ENCODE peak calls at places on chromosomes 16 and 17, in four cellular contexts. One of them, this sample, is unnamed.

GRCh38 chr16:70416748-70417616 is 21.9 kb downstream of the ST3GAL2 start:
- DNase-seq in K562: no peak
- DNase-seq in GM12878: no peak
- DNase-seq in HepG2: peak
- DNase-seq in this sample: no peak

GRCh38 chr16:9195301-9195700 is 103.9 kb downstream of the HAPSTR1 start:
- DNase-seq in K562: no peak
- DNase-seq in HepG2: no peak
- DNase-seq in GM12878: no peak
- DNase-seq in this sample: no peak

GRCh38 chr17:353213-353837 is 718 bp upstream of the RPH3AL start:
- DNase-seq in K562: no peak
- DNase-seq in GM12878: no peak
- DNase-seq in HepG2: no peak
- DNase-seq in this sample: no peak

GRCh38 chr16:69703638-69704037 is 22.7 kb downstream of the NQO1 start:
- DNase-seq in HepG2: no peak
- DNase-seq in GM12878: no peak
- DNase-seq in K562: no peak
- DNase-seq in this sample: no peak

GRCh38 chr17:7083592-7083991 is 3.5 kb upstream of the CLEC10A start:
- DNase-seq in K562: no peak
- DNase-seq in HepG2: no peak
- DNase-seq in GM12878: no peak
- DNase-seq in this sample: no peak

GRCh38 chr17:4090898-4091297 is 51.9 kb downstream of the ZZEF1 start:
- DNase-seq in HepG2: no peak
- DNase-seq in K562: no peak
- DNase-seq in GM12878: no peak
- DNase-seq in this sample: no peak

GRCh38 chr17:10261098-10261497 is 62.7 kb upstream of the GAS7 start:
- DNase-seq in GM12878: no peak
- DNase-seq in HepG2: no peak
- DNase-seq in K562: no peak
- DNase-seq in this sample: no peak

GRCh38 chr17:76868176-76868668 is at the start of gene MGAT5B:
- DNase-seq in GM12878: no peak
- DNase-seq in K562: peak
- DNase-seq in HepG2: peak
- DNase-seq in this sample: peak

GRCh38 chr17:8151641-8152111 is 528 bp downstream of the PER1 start:
- DNase-seq in HepG2: no peak
- DNase-seq in K562: no peak
- DNase-seq in GM12878: no peak
- DNase-seq in this sample: no peak

DNA sequence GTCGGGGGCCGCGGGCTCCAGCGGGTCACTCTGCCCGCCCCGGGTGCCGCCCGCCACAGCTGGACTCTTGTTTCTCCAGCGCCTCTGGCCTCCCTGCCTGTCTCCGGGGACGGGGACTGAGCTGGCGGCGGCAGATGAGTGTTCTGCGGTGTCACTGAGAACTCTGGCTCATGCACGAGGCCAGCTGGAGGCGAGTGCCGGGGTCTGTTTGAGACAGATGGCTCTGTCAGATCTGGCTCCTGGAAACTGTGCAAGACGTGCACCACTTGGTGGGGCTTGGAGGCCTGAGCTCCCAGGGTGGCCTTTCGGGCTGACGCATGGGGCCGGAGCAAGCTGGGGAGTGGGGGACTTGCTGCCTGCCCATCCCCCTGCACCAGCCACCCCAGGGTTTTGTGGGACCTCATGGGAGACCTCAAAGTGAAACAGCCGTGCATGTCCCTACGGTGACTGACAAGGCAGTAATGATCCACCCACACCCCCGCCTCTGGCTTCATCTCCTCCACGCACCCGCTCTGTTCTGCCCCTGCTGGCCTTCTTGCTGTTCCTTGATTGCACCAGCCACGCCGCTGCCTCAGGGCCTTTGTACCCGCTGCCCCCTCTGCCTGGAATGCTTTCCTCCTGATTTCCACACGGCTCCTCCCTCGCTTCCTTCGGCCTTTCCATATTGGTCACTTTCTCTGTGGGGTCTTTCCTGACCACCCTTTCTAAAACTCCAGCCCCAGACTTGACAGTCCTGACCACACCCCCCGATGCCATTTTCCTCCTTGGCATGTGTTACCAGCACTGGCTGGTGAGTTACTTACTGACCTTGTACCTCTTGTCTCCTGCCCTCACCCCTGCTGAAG is 174.9 kb upstream of the CIBAR2 start:
- DNase-seq in GM12878: no peak
- DNase-seq in HepG2: no peak
- DNase-seq in K562: peak
- DNase-seq in this sample: no peak
- TF ChIP-seq ATF2 in GM12878: no peak
- TF ChIP-seq ATF2 in HepG2: no peak
- TF ChIP-seq ATF2 in K562: no peak
- TF ChIP-seq ATF2 in this sample: no peak

GRCh38 chr17:48545539-48545938 is 630 bp upstream of the HOXB2 start:
- DNase-seq in HepG2: no peak
- DNase-seq in GM12878: no peak
- DNase-seq in K562: no peak
- DNase-seq in this sample: no peak

GRCh38 chr17:48543854-48544355 is 1.0 kb downstream of the HOXB2 start:
- DNase-seq in HepG2: no peak
- DNase-seq in GM12878: no peak
- DNase-seq in K562: no peak
- DNase-seq in this sample: no peak

GRCh38 chr17:48546187-48546923 is 1.4 kb upstream of the HOXB2 start:
- DNase-seq in GM12878: no peak
- DNase-seq in K562: no peak
- DNase-seq in HepG2: no peak
- DNase-seq in this sample: no peak

GRCh38 chr17:48544356-48545021 is 420 bp downstream of the HOXB2 start:
- DNase-seq in K562: peak
- DNase-seq in HepG2: no peak
- DNase-seq in GM12878: no peak
- DNase-seq in this sample: no peak

DNA sequence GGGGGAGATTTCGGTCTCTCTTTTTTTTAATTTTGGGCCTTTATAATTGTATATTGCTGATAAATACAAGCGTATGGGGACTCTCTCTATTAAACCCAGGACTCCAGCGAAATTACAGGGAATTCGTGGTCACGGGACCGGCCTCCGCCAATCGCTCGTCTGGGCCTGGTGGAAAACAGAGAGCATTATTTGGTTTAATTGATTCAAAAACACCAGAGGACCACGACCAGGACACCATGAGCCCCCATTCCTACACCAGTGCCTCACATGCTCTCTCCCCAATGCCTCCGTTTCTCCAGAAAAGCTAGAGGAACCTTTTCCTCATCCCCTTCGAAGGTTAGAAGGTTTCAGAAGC is at the start of gene HOXB2:
- DNase-seq in K562: peak
- DNase-seq in GM12878: no peak
- DNase-seq in HepG2: no peak
- DNase-seq in this sample: no peak
- TF ChIP-seq RFX5 in K562: no peak
- TF ChIP-seq RFX5 in GM12878: no peak
- TF ChIP-seq RFX5 in HepG2: no peak
- TF ChIP-seq RFX5 in this sample: no peak

DNA sequence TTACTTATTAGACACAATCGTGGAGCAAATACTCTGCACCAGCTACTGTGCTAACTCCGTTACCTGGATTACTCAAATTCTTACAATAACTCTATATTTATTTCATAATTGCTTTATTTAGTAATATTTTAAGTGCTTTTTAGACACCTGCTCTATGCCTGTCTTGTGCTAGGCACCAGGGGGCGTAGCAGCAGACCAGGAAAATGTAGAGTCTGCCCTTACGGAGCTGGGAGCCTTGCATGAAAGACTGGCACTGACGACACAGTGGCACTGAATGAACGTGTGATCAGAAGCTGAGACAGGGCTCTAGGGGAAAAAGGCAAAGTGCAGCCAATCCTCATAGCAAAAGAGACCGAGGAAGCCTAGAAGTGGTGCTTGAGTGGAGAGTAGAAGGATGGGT is 486.5 kb downstream of the CDH13 start:
- DNase-seq in K562: peak
- DNase-seq in GM12878: no peak
- DNase-seq in HepG2: peak
- DNase-seq in this sample: peak
- TF ChIP-seq RAD21 in K562: peak
- TF ChIP-seq RAD21 in GM12878: no peak
- TF ChIP-seq RAD21 in HepG2: peak
- TF ChIP-seq RAD21 in this sample: peak

GRCh38 chr17:15941781-15942180 is 3.1 kb upstream of the ADORA2B start:
- DNase-seq in HepG2: no peak
- DNase-seq in K562: no peak
- DNase-seq in GM12878: no peak
- DNase-seq in this sample: no peak

GRCh38 chr17:15943971-15944719 is 785 bp upstream of the ADORA2B start:
- DNase-seq in GM12878: no peak
- DNase-seq in HepG2: no peak
- DNase-seq in K562: no peak
- DNase-seq in this sample: peak

GRCh38 chr17:15945493-15946209 is 721 bp downstream of the ADORA2B start:
- DNase-seq in HepG2: no peak
- DNase-seq in GM12878: no peak
- DNase-seq in K562: peak
- DNase-seq in this sample: no peak

GRCh38 chr17:15944720-15945492 is at the start of gene ADORA2B:
- DNase-seq in HepG2: peak
- DNase-seq in GM12878: no peak
- DNase-seq in K562: peak
- DNase-seq in this sample: peak

GRCh38 chr17:15942207-15942833 is 2.6 kb upstream of the ADORA2B start:
- DNase-seq in K562: no peak
- DNase-seq in HepG2: no peak
- DNase-seq in GM12878: no peak
- DNase-seq in this sample: no peak
- TF ChIP-seq ATF2 in K562: no peak
- TF ChIP-seq ATF2 in HepG2: no peak
- TF ChIP-seq ATF2 in GM12878: no peak
- TF ChIP-seq ATF2 in this sample: no peak

GRCh38 chr16:27791404-27791719 is 241.4 kb downstream of the KATNIP start:
- DNase-seq in HepG2: no peak
- DNase-seq in K562: no peak
- DNase-seq in GM12878: no peak
- DNase-seq in this sample: no peak
- TF ChIP-seq RFX5 in HepG2: no peak
- TF ChIP-seq RFX5 in K562: no peak
- TF ChIP-seq RFX5 in GM12878: no peak
- TF ChIP-seq RFX5 in this sample: no peak

GRCh38 chr16:1989209-1989825 is 453 bp upstream of the SYNGR3 start:
- DNase-seq in GM12878: no peak
- DNase-seq in HepG2: no peak
- DNase-seq in K562: no peak
- DNase-seq in this sample: peak
- TF ChIP-seq RAD21 in GM12878: no peak
- TF ChIP-seq RAD21 in HepG2: no peak
- TF ChIP-seq RAD21 in K562: no peak
- TF ChIP-seq RAD21 in this sample: no peak

DNA sequence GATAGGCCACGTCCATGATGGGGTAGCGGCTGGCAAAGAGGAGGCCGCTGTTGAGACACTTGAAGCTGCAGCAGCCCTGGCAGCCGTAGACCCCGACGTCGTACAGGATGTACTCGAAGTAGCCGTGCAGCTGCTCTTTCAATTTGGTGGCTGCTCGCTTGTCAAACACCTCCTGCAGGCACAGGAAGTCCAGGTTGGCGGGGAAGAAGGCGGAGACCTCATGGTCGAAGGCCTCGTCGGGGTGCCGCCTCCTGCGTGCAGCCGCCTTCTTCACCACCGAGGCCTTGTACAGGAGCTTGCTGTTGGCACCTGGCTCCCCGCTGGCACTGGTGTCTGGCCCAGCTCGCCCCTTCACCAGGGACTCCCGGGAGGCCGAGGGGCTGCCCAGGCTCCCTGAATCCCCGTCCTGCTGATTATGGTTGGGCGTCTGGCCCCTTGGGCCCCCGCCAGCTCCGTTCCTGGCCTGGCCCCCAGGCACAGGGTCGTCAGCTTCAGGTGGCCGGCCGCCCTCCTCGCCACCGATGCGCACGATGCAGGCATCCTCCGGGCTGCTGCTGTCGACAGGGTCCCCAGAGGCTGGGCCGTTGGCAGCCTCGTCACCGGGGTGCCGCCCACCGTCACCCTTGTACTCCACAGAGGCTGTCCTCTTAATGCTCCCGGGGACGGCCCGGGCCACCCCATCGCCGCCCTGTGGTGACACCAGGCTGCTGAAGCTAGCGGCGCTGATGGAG is 60.3 kb downstream of the PRMT7 start:
- DNase-seq in K562: no peak
- DNase-seq in HepG2: no peak
- DNase-seq in GM12878: no peak
- DNase-seq in this sample: no peak
- TF ChIP-seq ATF2 in K562: no peak
- TF ChIP-seq ATF2 in HepG2: no peak
- TF ChIP-seq ATF2 in GM12878: no peak
- TF ChIP-seq ATF2 in this sample: no peak

GRCh38 chr16:85566502-85567100 is 46.5 kb upstream of the GSE1 start:
- DNase-seq in K562: no peak
- DNase-seq in HepG2: no peak
- DNase-seq in GM12878: no peak
- DNase-seq in this sample: peak
- TF ChIP-seq RFX5 in K562: no peak
- TF ChIP-seq RFX5 in HepG2: no peak
- TF ChIP-seq RFX5 in GM12878: no peak
- TF ChIP-seq RFX5 in this sample: no peak

This sample was measured in H1.